ENCODE peak calls at places on chromosomes 2 and 18, in five cellular contexts. Z is Peyer's patch, X is coronary artery, W is heart right ventricle, R is gastrocnemius medialis. F is an unnamed sample.
A peak's percentile ranks its signal among the peaks of the same experiment; 100 is the strongest.

GRCh38 chr18:7902399-7902839 is 335.3 kb downstream of the PTPRM start:
- DNase-seq in X (no peak), Z (no peak), R (peak; percentile 35), W (no peak), F (no peak)

GRCh38 chr2:85648619-85649018 is 19.4 kb downstream of the SFTPB start:
- DNase-seq in W (no peak), Z (no peak), R (no peak), X (no peak), F (no peak)

GRCh38 chr2:10317646-10318045 is 14.9 kb downstream of the HPCAL1 start:
- DNase-seq in R (no peak), W (no peak), X (no peak), Z (no peak), F (no peak)

GRCh38 chr2:24831736-24832421 is 38.7 kb downstream of the CENPO start:
- DNase-seq in Z (no peak), R (peak; percentile 45), X (peak; percentile 62), W (no peak), F (peak; percentile 36)

GRCh38 chr2:32627441-32627900 is 379 bp upstream of the TTC27 start:
- DNase-seq in Z (peak; percentile 25), W (peak; percentile 35), R (no peak), X (peak; percentile 78), F (no peak)

GRCh38 chr18:1965541-1965940 is 605.8 kb downstream of the METTL4 start:
- DNase-seq in W (no peak), R (no peak), Z (no peak), X (no peak), F (no peak)

GRCh38 chr2:30300456-30301221 is 69.3 kb downstream of the LBH start:
- DNase-seq in W (peak; percentile 43), Z (no peak), X (no peak), R (no peak), F (no peak)

GRCh38 chr18:54222922-54223567 is 1.4 kb downstream of the MBD2 start:
- DNase-seq in X (no peak), Z (peak; percentile 35), R (no peak), W (no peak), F (no peak)

GRCh38 chr2:100832885-100833284 is 12.9 kb downstream of the NPAS2 start:
- DNase-seq in W (no peak), X (no peak), R (peak; percentile 75), Z (no peak), F (peak; percentile 46)

GRCh38 chr2:20282916-20283592 is 58.1 kb upstream of the SDC1 start:
- DNase-seq in R (no peak), X (no peak), Z (no peak), W (peak; percentile 76), F (peak; percentile 76)

GRCh38 chr18:13269599-13270011 is 51.0 kb downstream of the LDLRAD4 start:
- DNase-seq in W (peak; percentile 55), Z (no peak), X (peak; percentile 81), R (no peak), F (no peak)

GRCh38 chr18:61609131-61609530 is 275.9 kb downstream of the CDH20 start:
- DNase-seq in W (no peak), R (no peak), X (no peak), Z (no peak), F (no peak)

GRCh38 chr2:191178806-191179514 is 28.2 kb upstream of the STAT4 start:
- DNase-seq in X (peak; percentile 74), Z (no peak), R (peak; percentile 57), W (peak; percentile 30), F (no peak)

GRCh38 chr2:28117104-28117596 is 226.6 kb downstream of the BABAM2 start:
- DNase-seq in X (no peak), R (no peak), Z (no peak), W (no peak), F (no peak)

GRCh38 chr2:132929786-132930185 is 259.8 kb upstream of the LYPD1 start:
- DNase-seq in Z (no peak), R (no peak), X (no peak), W (no peak), F (no peak)

GRCh38 chr18:48002933-48003365 is 72.5 kb upstream of the SMAD2 start:
- DNase-seq in R (no peak), Z (no peak), W (peak; percentile 67), X (no peak), F (no peak)
- TF ChIP-seq CTCF in R (no peak), Z (no peak), W (no peak), X (no peak), F (no peak)

DNA sequence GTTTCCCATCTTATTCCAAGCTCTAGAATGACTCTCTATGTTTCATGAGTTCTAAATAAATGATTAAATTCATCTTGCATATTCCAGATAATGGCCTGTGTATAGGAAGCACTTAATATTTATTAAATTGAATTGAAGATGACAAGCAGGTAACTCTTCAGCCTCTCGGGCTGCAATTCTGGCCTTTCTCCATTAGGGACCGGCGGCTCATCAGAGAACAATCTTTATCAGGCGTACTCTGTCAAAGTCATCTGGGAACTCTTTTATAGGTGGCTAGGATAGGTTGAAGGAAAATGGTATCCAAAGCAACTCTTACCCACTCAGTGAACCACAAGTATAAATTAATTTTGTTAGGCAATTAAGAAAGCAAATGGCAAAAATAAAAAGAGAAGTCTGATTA is 308.5 kb downstream of the NOL4 start:
- DNase-seq in W (no peak), R (no peak), X (no peak), Z (no peak), F (peak; percentile 2)
- TF ChIP-seq CTCF in W (no peak), R (no peak), X (no peak), Z (no peak), F (peak; percentile 20)

GRCh38 chr18:48986851-48987761 is 36.3 kb upstream of the SMAD7 start:
- DNase-seq in X (peak; percentile 67), R (no peak), W (no peak), Z (no peak), F (no peak)

GRCh38 chr18:48989304-48990284 is 38.8 kb upstream of the SMAD7 start:
- DNase-seq in R (no peak), W (no peak), X (peak; percentile 71), Z (no peak), F (no peak)

GRCh38 chr18:48990497-48991298 is 39.9 kb upstream of the SMAD7 start:
- DNase-seq in R (no peak), W (no peak), X (peak; percentile 84), Z (no peak), F (no peak)

GRCh38 chr18:48988508-48989303 is 37.9 kb upstream of the SMAD7 start:
- DNase-seq in Z (no peak), X (peak; percentile 72), R (no peak), W (no peak), F (no peak)

DNA sequence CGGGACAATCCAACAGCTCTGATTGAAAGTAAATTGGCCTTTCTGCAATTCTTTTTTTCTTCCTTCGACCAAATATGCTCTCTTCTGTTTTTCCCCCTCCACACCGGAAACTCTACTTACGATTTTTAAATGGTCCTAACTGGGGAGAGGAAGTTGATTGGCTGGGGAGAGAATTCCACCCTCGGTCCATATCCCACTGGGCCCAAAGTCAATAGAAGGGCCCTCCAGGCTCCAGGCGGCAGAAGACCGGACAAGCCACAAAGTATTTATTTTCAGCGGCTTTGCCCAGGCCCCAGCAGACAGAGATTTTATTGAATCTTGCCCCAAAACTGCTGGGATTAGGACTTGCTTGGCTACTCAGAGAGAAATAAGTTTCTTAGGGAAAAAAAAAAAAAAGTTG is 37.1 kb upstream of the SMAD7 start:
- DNase-seq in Z (no peak), X (peak; percentile 74), R (no peak), W (no peak), F (no peak)
- TF ChIP-seq CTCF in Z (no peak), X (no peak), R (no peak), W (no peak), F (no peak)

DNA sequence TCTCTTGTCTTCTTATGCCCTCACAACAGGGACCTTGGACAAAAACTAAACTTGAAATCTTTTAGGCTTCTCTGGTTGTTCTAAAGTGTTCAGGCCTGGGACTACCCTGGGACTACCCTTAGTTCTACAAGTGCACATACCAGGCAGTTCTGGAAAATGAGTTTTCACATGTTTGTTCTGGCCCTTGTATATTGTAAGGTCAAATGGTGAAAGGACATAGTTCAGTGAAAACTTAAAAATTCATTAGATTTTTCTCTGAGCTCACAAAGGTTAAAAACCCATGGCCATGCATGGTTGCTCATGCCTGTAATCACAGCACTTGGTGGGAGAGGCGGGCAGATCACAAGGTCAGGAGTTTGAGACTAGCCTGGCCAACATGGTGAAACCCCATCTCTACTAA is 875.5 kb upstream of the FAM98A start:
- DNase-seq in X (no peak), R (no peak), Z (no peak), W (no peak), F (no peak)
- TF ChIP-seq CTCF in X (no peak), R (no peak), Z (no peak), W (no peak), F (no peak)

GRCh38 chr2:73290049-73290839 is 3.1 kb downstream of the EGR4 start:
- DNase-seq in W (no peak), R (no peak), Z (peak; percentile 41), X (no peak), F (no peak)
- TF ChIP-seq CTCF in W (peak; percentile 57), R (no peak), Z (peak; percentile 51), X (no peak), F (peak; percentile 66)

DNA sequence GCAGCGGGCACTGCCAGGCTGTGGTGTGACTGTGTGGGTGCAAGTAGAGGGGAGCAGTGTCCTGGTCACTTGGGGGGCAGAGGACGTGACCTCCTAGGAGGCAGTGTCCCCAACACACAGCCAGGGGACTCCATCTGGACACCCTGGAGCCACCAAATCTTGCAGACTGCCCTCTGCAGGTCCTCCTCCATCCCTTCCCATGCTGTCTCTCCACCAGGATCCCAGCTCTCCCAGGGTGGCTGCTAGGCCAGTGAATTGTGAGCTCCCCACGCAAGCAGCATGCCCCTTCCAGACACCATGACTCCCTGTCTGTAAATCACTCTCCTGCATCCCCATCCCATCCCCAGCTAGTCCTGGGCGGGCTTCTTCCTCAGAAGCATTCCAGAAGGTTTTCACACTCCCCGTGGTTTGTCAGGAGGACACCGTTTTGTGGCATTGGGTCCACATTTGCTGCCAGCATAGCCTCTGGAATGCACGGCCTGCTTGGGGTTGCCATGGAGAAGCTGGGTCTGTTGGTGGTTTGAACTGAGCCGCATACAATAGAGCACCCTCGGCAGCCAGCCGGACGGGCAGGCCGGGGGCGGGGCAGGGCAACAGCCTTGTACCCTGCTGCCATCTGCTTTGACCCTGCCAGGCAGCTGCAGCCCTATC is 210.7 kb downstream of the KLHL29 start:
- DNase-seq in W (no peak), Z (no peak), X (no peak), R (no peak), F (no peak)
- TF ChIP-seq CTCF in W (no peak), Z (no peak), X (no peak), R (no peak), F (no peak)

DNA sequence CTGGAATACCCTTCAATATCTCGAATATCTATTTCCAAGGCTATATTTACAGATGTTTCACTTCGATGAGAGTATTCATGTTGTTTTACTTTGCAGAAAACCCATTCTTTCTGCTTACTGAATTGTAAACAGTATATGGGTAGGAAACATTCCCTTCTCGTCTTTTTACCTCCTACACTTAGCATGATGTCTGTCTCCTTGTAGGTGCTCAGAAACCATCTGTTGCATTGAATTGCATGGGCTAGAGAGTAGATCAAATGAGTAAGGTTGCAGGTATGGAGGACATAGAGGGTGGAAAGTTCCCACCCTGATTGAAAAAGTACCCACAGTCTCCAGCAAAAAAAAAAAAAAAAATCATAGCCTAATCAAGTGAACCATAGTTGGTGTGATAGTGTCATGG is 1.8 kb downstream of the CYTIP start:
- DNase-seq in X (no peak), W (no peak), Z (no peak), R (no peak), F (no peak)
- TF ChIP-seq CTCF in X (no peak), W (no peak), Z (no peak), R (no peak), F (no peak)

GRCh38 chr2:118089015-118089800 is 937 bp downstream of the INSIG2 start:
- DNase-seq in Z (peak; percentile 18), X (no peak), W (peak; percentile 17), R (no peak), F (no peak)
- TF ChIP-seq CTCF in Z (no peak), X (no peak), W (no peak), R (no peak), F (no peak)